ENCODE peak calls at places on chromosomes 16 and 17, in four cellular contexts. Q is IMR-90, Y is endothelial cell of umbilical vein, Z is GM12878. D is an unnamed sample.

GRCh38 chr17:42141382-42141781 is 13.4 kb downstream of the RAB5C start:
- DNase-seq in Q (no peak), Y (no peak), Z (no peak), D (no peak)

GRCh38 chr17:78121801-78122220 is 6.7 kb downstream of the TMC6 start:
- DNase-seq in Q (no peak), Y (no peak), Z (no peak), D (no peak)

GRCh38 chr16:82995286-82995926 is 368.6 kb downstream of the CDH13 start:
- DNase-seq in Q (no peak), Y (no peak), Z (no peak), D (no peak)

GRCh38 chr16:82630219-82630618 is 3.5 kb downstream of the CDH13 start:
- DNase-seq in Q (peak; percentile 68), Y (no peak), Z (no peak), D (no peak)

GRCh38 chr16:49755291-49755611 is 100.7 kb downstream of the ZNF423 start:
- DNase-seq in Q (peak; percentile 12), Y (peak; percentile 63), Z (no peak), D (peak; percentile 21)

GRCh38 chr17:69552986-69553667 is 138.6 kb downstream of the MAP2K6 start:
- DNase-seq in Q (no peak), Y (no peak), Z (no peak), D (no peak)

GRCh38 chr17:2580641-2581040 is 12.8 kb upstream of the PAFAH1B1 start:
- DNase-seq in Q (no peak), Y (no peak), Z (no peak), D (no peak)

GRCh38 chr16:54630284-54630967 is 300.2 kb upstream of the IRX5 start:
- DNase-seq in Q (no peak), Y (no peak), Z (no peak), D (no peak)

GRCh38 chr17:47719411-47720152 is 13.5 kb upstream of the TBX21 start:
- DNase-seq in Q (peak; percentile 72), Y (no peak), Z (no peak), D (peak; percentile 41)

GRCh38 chr17:17669081-17669850 is 12.0 kb upstream of the RAI1 start:
- DNase-seq in Q (peak; percentile 45), Y (no peak), Z (no peak), D (no peak)

GRCh38 chr17:19342611-19343255 is 19.8 kb downstream of the B9D1 start:
- DNase-seq in Q (no peak), Y (no peak), Z (no peak), D (no peak)

GRCh38 chr16:19704321-19705130 is 13.5 kb downstream of the KNOP1 start:
- DNase-seq in Q (peak; percentile 77), Y (peak; percentile 79), Z (no peak), D (no peak)

GRCh38 chr17:48241131-48241591 is 133.6 kb downstream of the SNX11 start:
- DNase-seq in Q (peak; percentile 42), Y (peak; percentile 73), Z (peak; percentile 54), D (peak; percentile 53)

GRCh38 chr17:34713687-34714086 is 134.3 kb downstream of the TMEM132E start:
- DNase-seq in Q (no peak), Y (no peak), Z (no peak), D (no peak)

GRCh38 chr17:27315322-27315721 is 21.4 kb downstream of the WSB1 start:
- DNase-seq in Q (peak; percentile 94), Y (no peak), Z (no peak), D (no peak)

GRCh38 chr17:50609376-50610074 is 25.2 kb upstream of the ABCC3 start:
- DNase-seq in Q (no peak), Y (no peak), Z (no peak), D (no peak)

GRCh38 chr17:82127704-82128103 is 29.7 kb upstream of the FASN start:
- DNase-seq in Q (no peak), Y (no peak), Z (no peak), D (no peak)

GRCh38 chr16:11780988-11781680 is 15.9 kb downstream of the ZC3H7A start:
- DNase-seq in Q (peak; percentile 34), Y (no peak), Z (no peak), D (no peak)

GRCh38 chr17:63523256-63523869 is at the start of gene KCNH6:
- DNase-seq in Q (no peak), Y (no peak), Z (no peak), D (no peak)

GRCh38 chr16:491225-491919 is 36.1 kb upstream of the CAPN15 start:
- DNase-seq in Q (no peak), Y (no peak), Z (no peak), D (peak; percentile 52)

GRCh38 chr16:88298882-88299745 is 83.6 kb upstream of the ZNF469 start:
- DNase-seq in Q (peak; percentile 68), Y (peak; percentile 29), Z (no peak), D (no peak)

GRCh38 chr17:57995076-57995956 is 7.3 kb upstream of the VEZF1 start:
- DNase-seq in Q (peak; percentile 81), Y (peak; percentile 82), Z (no peak), D (peak; percentile 75)

GRCh38 chr17:31754239-31754945 is 104.7 kb downstream of the COPRS start:
- DNase-seq in Q (peak; percentile 99), Y (peak; percentile 62), Z (no peak), D (no peak)

GRCh38 chr17:41512789-41513547 is 5.7 kb downstream of the KRT15 start:
- DNase-seq in Q (no peak), Y (no peak), Z (no peak), D (no peak)

GRCh38 chr17:47290870-47291241 is 32.9 kb upstream of the EFCAB13 start:
- DNase-seq in Q (no peak), Y (no peak), Z (no peak), D (peak; percentile 45)

GRCh38 chr16:3530371-3530914 is 29.6 kb downstream of the CLUAP1 start:
- DNase-seq in Q (no peak), Y (no peak), Z (no peak), D (no peak)

GRCh38 chr16:11032922-11033291 is 88.5 kb downstream of the CLEC16A start:
- DNase-seq in Q (peak; percentile 80), Y (no peak), Z (no peak), D (no peak)

GRCh38 chr16:87764600-87765472 is 950 bp downstream of the KLHDC4 start:
- DNase-seq in Q (no peak), Y (no peak), Z (no peak), D (peak; percentile 16)

GRCh38 chr17:34412965-34413441 is 50.0 kb upstream of the CCL1 start:
- DNase-seq in Q (peak; percentile 22), Y (peak; percentile 44), Z (no peak), D (peak; percentile 52)

GRCh38 chr17:73642659-73643011 is 1.6 kb downstream of the SDK2 start:
- DNase-seq in Q (no peak), Y (no peak), Z (no peak), D (no peak)
- H3K4me3 ChIP-seq in Q (no peak overlapping the region), Y (no peak overlapping the region), Z (no peak overlapping the region), D (no peak overlapping the region)

GRCh38 chr16:78177218-78177617 is 77.8 kb downstream of the WWOX start:
- DNase-seq in Q (no peak), Y (no peak), Z (no peak), D (no peak)

GRCh38 chr16:78180349-78180748 is 80.9 kb downstream of the WWOX start:
- DNase-seq in Q (no peak), Y (no peak), Z (no peak), D (no peak)

GRCh38 chr16:78179666-78180065 is 80.2 kb downstream of the WWOX start:
- DNase-seq in Q (no peak), Y (no peak), Z (no peak), D (no peak)

GRCh38 chr16:78175287-78175686 is 75.8 kb downstream of the WWOX start:
- DNase-seq in Q (no peak), Y (no peak), Z (no peak), D (no peak)

GRCh38 chr16:78177927-78178326 is 78.5 kb downstream of the WWOX start:
- DNase-seq in Q (no peak), Y (no peak), Z (no peak), D (peak; percentile 17)
- TF ChIP-seq FOS in Q (no peak), Y (no peak), Z (no peak), D (no peak)

GRCh38 chr17:43907425-43907981 is at the start of gene MPP2:
- DNase-seq in Q (peak; percentile 58), Y (peak; percentile 55), Z (no peak), D (peak; percentile 77)
- H3K4me3 ChIP-seq in Q (peak within 1 kb of the TSS; percentile 57), Y (no peak within 1 kb of the TSS), Z (no peak within 1 kb of the TSS), D (peak within 1 kb of the TSS; percentile 8)

GRCh38 chr16:75372236-75372856 is 61.0 kb downstream of the CFDP1 start:
- DNase-seq in Q (peak; percentile 59), Y (peak; percentile 40), Z (no peak), D (no peak)
- TF ChIP-seq FOS in Q (no peak), Y (no peak), Z (no peak), D (no peak)